ENCODE peak calls at places on chromosomes 6 and 20, in six cellular contexts. A, N, L, H, O and M are unnamed samples.

GRCh38 chr20:62133864-62134263 is 9.3 kb downstream of the PSMA7 start:
- DNase-seq in N (no peak), H (no peak), A (no peak), O (no peak), L (no peak), M (no peak)

GRCh38 chr20:22775671-22776139 is 191.3 kb upstream of the FOXA2 start:
- DNase-seq in A (no peak), H (peak), N (no peak), O (no peak), L (peak), M (no peak)

GRCh38 chr6:119308048-119308570 is 41.5 kb downstream of the MAN1A1 start:
- DNase-seq in O (no peak), N (peak), L (peak), H (peak), A (no peak), M (no peak)

GRCh38 chr6:157999100-158000051 is 17.7 kb downstream of the SYNJ2 start:
- DNase-seq in L (no peak), A (no peak), H (no peak), O (no peak), N (no peak), M (no peak)

GRCh38 chr6:161407115-161407514 is 133.3 kb upstream of the AGPAT4 start:
- DNase-seq in A (no peak), O (no peak), L (peak), H (no peak), N (no peak), M (no peak)

GRCh38 chr20:18284805-18285533 is 3.4 kb upstream of the ZNF133 start:
- DNase-seq in H (no peak), N (no peak), A (no peak), O (no peak), L (peak), M (no peak)

GRCh38 chr20:41910558-41910957 is 292.4 kb upstream of the CHD6 start:
- DNase-seq in O (no peak), L (no peak), N (no peak), H (no peak), A (no peak), M (no peak)

GRCh38 chr6:34583461-34583860 is 27.3 kb upstream of the SPDEF start:
- DNase-seq in H (no peak), A (no peak), N (no peak), O (no peak), L (no peak), M (no peak)

GRCh38 chr6:111642463-111643158 is 36.9 kb upstream of the TRAF3IP2 start:
- DNase-seq in N (no peak), A (peak), O (no peak), H (peak), L (peak), M (peak)

GRCh38 chr6:99810942-99811633 is 182.9 kb downstream of the MCHR2 start:
- DNase-seq in L (no peak), H (no peak), N (no peak), O (no peak), A (peak), M (no peak)

GRCh38 chr6:113067612-113068262 is 720.6 kb downstream of the RFPL4B start:
- DNase-seq in L (peak), H (no peak), A (no peak), O (no peak), N (no peak), M (no peak)

GRCh38 chr6:148059869-148060268 is 282.8 kb upstream of the SASH1 start:
- DNase-seq in L (no peak), N (no peak), A (no peak), H (no peak), O (no peak), M (no peak)

GRCh38 chr20:7775072-7775471 is 165.2 kb downstream of the HAO1 start:
- DNase-seq in N (no peak), O (no peak), A (no peak), H (no peak), L (peak), M (no peak)

GRCh38 chr6:169207482-169207881 is 46.2 kb downstream of the THBS2 start:
- DNase-seq in O (no peak), A (no peak), H (no peak), L (no peak), N (no peak), M (no peak)

GRCh38 chr20:9705722-9706476 is 133.0 kb downstream of the PAK5 start:
- DNase-seq in O (no peak), L (no peak), H (no peak), N (no peak), A (no peak), M (no peak)

GRCh38 chr6:155694429-155694795 is 238.8 kb upstream of the NOX3 start:
- DNase-seq in H (peak), O (no peak), A (no peak), N (no peak), L (no peak), M (no peak)

GRCh38 chr6:89357390-89357789 is 4.9 kb upstream of the UBE2J1 start:
- DNase-seq in L (no peak), H (no peak), N (no peak), O (no peak), A (peak), M (peak)

GRCh38 chr6:40634429-40634828 is 47.3 kb upstream of the LRFN2 start:
- DNase-seq in H (no peak), A (no peak), N (no peak), O (no peak), L (no peak), M (no peak)

GRCh38 chr20:12047838-12048432 is 130.2 kb downstream of the BTBD3 start:
- DNase-seq in H (peak), L (peak), O (no peak), A (no peak), N (no peak), M (no peak)

GRCh38 chr6:156167289-156168076 is 609.7 kb upstream of the ARID1B start:
- DNase-seq in L (peak), O (peak), A (peak), N (no peak), H (no peak), M (no peak)

GRCh38 chr6:82767037-82767436 is 298.6 kb downstream of the UBE3D start:
- DNase-seq in H (no peak), L (no peak), N (no peak), A (no peak), O (no peak), M (no peak)

GRCh38 chr20:54214566-54214965 is 6.7 kb downstream of the PFDN4 start:
- DNase-seq in A (no peak), H (no peak), N (no peak), O (no peak), L (no peak), M (no peak)

GRCh38 chr20:29319725-29320124 is 1937.7 kb upstream of the DEFB115 start:
- DNase-seq in A (no peak), H (no peak), L (no peak), O (no peak), N (no peak), M (peak)

DNA sequence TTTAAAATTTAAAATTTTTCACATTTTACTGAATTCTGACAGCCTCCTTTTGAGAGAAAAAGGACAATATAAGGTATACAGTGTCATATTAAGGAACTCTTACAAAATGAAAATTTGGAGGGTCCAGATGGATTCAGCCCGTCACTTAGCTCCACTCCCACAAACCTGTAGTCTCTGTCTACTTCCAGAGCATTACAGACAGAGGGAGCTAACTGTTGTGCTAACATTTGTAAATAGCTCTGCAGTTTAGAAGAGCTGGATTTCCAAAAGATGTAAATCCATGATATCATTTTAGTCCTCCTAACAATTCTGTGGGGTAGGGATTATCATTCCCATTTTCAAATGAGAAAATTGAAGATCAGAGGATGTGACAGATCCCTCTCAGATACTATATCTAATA is 16.1 kb upstream of the SERINC3 start:
- DNase-seq in A (no peak), O (no peak), N (no peak), L (peak), H (no peak), M (no peak)
- TF ChIP-seq CTCF in A (no peak), O (no peak), N (peak), L (peak), H (no peak), M (no peak)

GRCh38 chr6:14584450-14584849 is 466.9 kb downstream of the CD83 start:
- DNase-seq in N (no peak), O (no peak), H (no peak), A (peak), L (peak), M (no peak)
- TF ChIP-seq CTCF in N (peak), O (no peak), H (peak), A (peak), L (peak), M (no peak)

GRCh38 chr20:16542477-16542876 is 30.8 kb downstream of the KIF16B start:
- DNase-seq in H (no peak), A (no peak), O (no peak), N (no peak), L (no peak), M (no peak)
- TF ChIP-seq CTCF in H (no peak), A (no peak), O (no peak), N (no peak), L (no peak), M (no peak)

DNA sequence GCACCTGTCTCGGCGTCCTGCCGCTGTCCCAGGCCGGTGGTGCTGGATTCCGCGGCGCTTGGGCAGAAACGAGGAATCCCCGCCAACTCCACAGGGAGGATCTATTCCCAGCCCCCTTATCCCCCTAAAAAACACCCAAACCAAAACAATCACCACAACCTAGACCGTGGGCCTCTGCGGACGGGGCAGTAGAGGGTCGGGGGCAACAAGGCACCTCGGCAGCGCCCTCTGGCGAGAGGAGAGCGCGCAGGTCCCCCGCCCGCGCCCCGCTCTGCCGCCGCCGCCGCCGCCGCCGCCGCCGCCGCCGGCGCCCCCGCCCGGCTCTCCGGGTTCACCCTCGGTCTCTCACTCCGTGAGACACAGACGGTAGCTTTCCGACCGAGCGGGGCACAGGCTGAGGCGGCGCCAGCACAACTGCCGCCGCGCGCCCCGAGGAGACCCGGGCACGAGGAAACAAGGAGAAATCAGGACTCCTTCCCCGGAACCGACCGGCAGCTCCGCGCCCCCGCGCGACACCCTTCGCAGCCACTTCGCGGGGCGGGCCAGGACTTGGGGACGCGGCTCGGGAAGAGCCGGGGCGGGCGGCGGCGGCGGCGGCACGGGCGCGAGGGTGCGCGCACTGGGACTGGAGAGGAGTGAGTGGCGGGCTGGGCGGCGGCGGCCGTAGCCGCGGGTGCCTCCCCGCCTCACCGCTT is at the start of gene SLC35F1:
- DNase-seq in N (no peak), H (no peak), A (no peak), O (no peak), L (peak), M (peak)
- TF ChIP-seq CTCF in N (peak), H (peak), A (no peak), O (no peak), L (peak), M (peak)

GRCh38 chr6:67935976-67936477 is 699.1 kb upstream of the ADGRB3 start:
- DNase-seq in O (no peak), L (no peak), H (no peak), N (no peak), A (no peak), M (no peak)

DNA sequence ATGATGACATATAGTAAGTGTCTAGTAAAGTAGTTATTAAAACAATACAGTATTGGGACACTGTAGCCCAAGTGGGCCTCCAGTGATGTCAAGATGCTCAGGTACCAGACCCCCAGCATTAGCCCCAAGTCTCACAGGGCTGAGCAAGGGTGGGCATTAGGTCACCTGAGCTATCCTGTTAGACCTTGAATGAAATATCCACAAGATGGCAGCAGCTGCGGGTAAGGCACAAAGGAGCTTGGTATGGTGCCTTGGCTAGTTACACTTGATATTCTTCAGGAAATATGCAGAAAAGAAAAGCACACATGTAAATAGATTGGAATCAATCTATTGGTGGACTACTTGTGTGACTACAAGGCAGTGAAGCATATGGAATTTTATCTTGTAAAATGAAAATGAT is 701.8 kb upstream of the ADGRB3 start:
- DNase-seq in O (no peak), H (no peak), A (no peak), N (no peak), L (no peak), M (no peak)
- TF ChIP-seq CTCF in O (no peak), H (no peak), A (no peak), N (no peak), L (no peak), M (no peak)